ENCODE peak calls at places on chromosomes 4 and X, in eight cellular contexts. I, P, V, R, K, O, G and J are unnamed samples.

GRCh38 chrX:17552251-17552650 is 177.3 kb downstream of the NHS start:
- DNase-seq in I (no peak), P (no peak), V (peak), R (peak), K (peak), O (no peak), G (no peak), J (peak)

GRCh38 chrX:20967725-20968124 is 406.5 kb upstream of the CNKSR2 start:
- DNase-seq in I (no peak), P (no peak), V (no peak), R (no peak), K (no peak), O (no peak), G (no peak), J (no peak)

GRCh38 chrX:17592117-17592516 is 145.2 kb upstream of the SCML1 start:
- DNase-seq in I (no peak), P (no peak), V (peak), R (peak), K (no peak), O (no peak), G (no peak), J (peak)

GRCh38 chr4:114286275-114286674 is 306.8 kb upstream of the ARSJ start:
- DNase-seq in I (no peak), P (no peak), V (peak), R (no peak), K (no peak), O (no peak), G (no peak), J (no peak)

GRCh38 chrX:24285082-24285481 is 28.8 kb downstream of the SUPT20HL2 start:
- DNase-seq in I (no peak), P (no peak), V (no peak), R (no peak), K (no peak), O (no peak), G (no peak), J (peak)

GRCh38 chr4:147360301-147360700 is 120.6 kb upstream of the EDNRA start:
- DNase-seq in I (no peak), P (no peak), V (peak), R (peak), K (peak), O (no peak), G (no peak), J (peak)

GRCh38 chr4:114729339-114729738 is 130.7 kb downstream of the UGT8 start:
- DNase-seq in I (no peak), P (no peak), V (no peak), R (no peak), K (no peak), O (no peak), G (no peak), J (no peak)

GRCh38 chrX:97629597-97629985 is 745.9 kb downstream of the RPA4 start:
- DNase-seq in I (no peak), P (no peak), V (no peak), R (no peak), K (no peak), O (no peak), G (no peak), J (no peak)

GRCh38 chr4:88244821-88245579 is 39.4 kb downstream of the PPM1K start:
- DNase-seq in I (peak), P (no peak), V (no peak), R (no peak), K (no peak), O (no peak), G (peak), J (peak)

GRCh38 chr4:111466821-111467605 is 678.2 kb upstream of the FAM241A start:
- DNase-seq in I (no peak), P (no peak), V (no peak), R (no peak), K (peak), O (no peak), G (no peak), J (peak)

GRCh38 chr4:163991268-163991667 is 496.8 kb downstream of the TMA16 start:
- DNase-seq in I (no peak), P (no peak), V (no peak), R (no peak), K (no peak), O (no peak), G (no peak), J (peak)

GRCh38 chr4:121053601-121054143 is 18.7 kb downstream of the NDNF start:
- DNase-seq in I (no peak), P (no peak), V (peak), R (no peak), K (peak), O (no peak), G (no peak), J (peak)

GRCh38 chrX:110671068-110671803 is 124.4 kb downstream of the CHRDL1 start:
- DNase-seq in I (no peak), P (no peak), V (peak), R (peak), K (peak), O (no peak), G (no peak), J (peak)